ENCODE peak calls at places on chromosomes 2 and 18, in four cellular contexts. V, H, E and R are unnamed samples. For H3K4me1, the result is how much of the 10 kb centered on the place peaks cover.

GRCh38 chr2:30177440-30177839 is 30.6 kb downstream of the YPEL5 start:
- DNase-seq in H (no peak), E (no peak), V (no peak), R (no peak)

GRCh38 chr2:53104263-53104662 is 663.3 kb upstream of the CHAC2 start:
- DNase-seq in V (no peak), E (no peak), H (peak), R (peak)

GRCh38 chr18:52546686-52547346 is 206.8 kb downstream of the DCC start:
- DNase-seq in H (no peak), E (no peak), V (no peak), R (no peak)

GRCh38 chr2:177348735-177349693 is 43.6 kb upstream of the AGPS start:
- DNase-seq in H (no peak), V (no peak), E (no peak), R (no peak)

GRCh38 chr2:102085238-102085637 is 57.3 kb upstream of the IL1R1 start:
- DNase-seq in H (no peak), E (no peak), V (no peak), R (no peak)

GRCh38 chr2:98476192-98476868 is 31.7 kb downstream of the INPP4A start:
- DNase-seq in H (no peak), E (no peak), V (no peak), R (no peak)

GRCh38 chr18:1006309-1006708 is 101.6 kb downstream of the ADCYAP1 start:
- DNase-seq in E (no peak), V (no peak), H (no peak), R (no peak)

GRCh38 chr2:149089068-149089467 is 50.6 kb downstream of the LYPD6B start:
- DNase-seq in E (no peak), V (no peak), H (no peak), R (no peak)

GRCh38 chr18:63518178-63519012 is 23.8 kb upstream of the SERPINB12 start:
- DNase-seq in H (peak), E (peak), V (peak), R (peak)

GRCh38 chr2:50514881-50515280 is 517.1 kb downstream of the NRXN1 start:
- DNase-seq in V (no peak), H (no peak), E (no peak), R (no peak)

GRCh38 chr2:185979546-185980071 is 241.0 kb downstream of the FSIP2 start:
- DNase-seq in V (no peak), H (no peak), E (no peak), R (no peak)

GRCh38 chr2:26613241-26614204 is 27.6 kb downstream of the CIB4 start:
- DNase-seq in H (no peak), V (peak), E (peak), R (no peak)

GRCh38 chr2:84942166-84942565 is 28.8 kb upstream of the KCMF1 start:
- DNase-seq in V (no peak), H (no peak), E (no peak), R (no peak)

GRCh38 chr18:79105455-79105854 is 36.3 kb downstream of the ATP9B start:
- DNase-seq in H (no peak), V (no peak), E (no peak), R (no peak)

GRCh38 chr2:14861201-14861600 is 228.7 kb downstream of the LRATD1 start:
- DNase-seq in V (no peak), E (no peak), H (no peak), R (no peak)

GRCh38 chr2:23769364-23769763 is 157.6 kb downstream of the ATAD2B start:
- DNase-seq in H (no peak), V (no peak), E (no peak), R (no peak)

GRCh38 chr2:24818721-24819167 is 25.5 kb downstream of the CENPO start:
- DNase-seq in H (no peak), V (no peak), E (no peak), R (no peak)

GRCh38 chr2:101230541-101230993 is 22.1 kb upstream of the CNOT11 start:
- DNase-seq in H (no peak), V (no peak), E (no peak), R (no peak)

GRCh38 chr2:99066075-99066557 is 75.4 kb upstream of the C2orf15 start:
- DNase-seq in E (no peak), H (no peak), V (no peak), R (peak)

GRCh38 chr18:5060543-5060942 is 136.5 kb downstream of the AKAIN1 start:
- DNase-seq in H (no peak), E (no peak), V (no peak), R (no peak)

GRCh38 chr2:85243101-85244072 is 84.4 kb downstream of the TGOLN2 start:
- DNase-seq in V (peak), E (no peak), H (no peak), R (no peak)

GRCh38 chr2:84495539-84496146 is 20.7 kb upstream of the DNAH6 start:
- DNase-seq in E (no peak), V (peak), H (peak), R (peak)

GRCh38 chr2:179251865-179252264 is 12.8 kb downstream of the SESTD1 start:
- DNase-seq in E (no peak), V (no peak), H (no peak), R (no peak)

GRCh38 chr2:228674155-228674554 is 492.7 kb upstream of the SPHKAP start:
- DNase-seq in H (no peak), V (no peak), E (no peak), R (no peak)

GRCh38 chr2:240145461-240145860 is 5.0 kb upstream of the OTOS start:
- DNase-seq in E (no peak), H (no peak), V (no peak), R (no peak)

GRCh38 chr2:7707723-7708122 is 790.5 kb downstream of the RNF144A start:
- DNase-seq in V (no peak), E (no peak), H (peak), R (no peak)

GRCh38 chr2:51291762-51292370 is 259.9 kb upstream of the NRXN1 start:
- DNase-seq in V (no peak), E (no peak), H (no peak), R (no peak)

GRCh38 chr2:29612568-29612967 is 308.8 kb downstream of the ALK start:
- DNase-seq in H (no peak), E (no peak), V (no peak), R (no peak)

GRCh38 chr18:48982269-48982668 is 31.5 kb upstream of the SMAD7 start:
- DNase-seq in E (no peak), H (peak), V (no peak), R (no peak)

GRCh38 chr2:151789055-151789834 is 39.0 kb downstream of the ARL5A start:
- DNase-seq in H (no peak), V (no peak), E (no peak), R (no peak)

GRCh38 chr18:33132657-33133056 is 307.9 kb downstream of the CCDC178 start:
- DNase-seq in H (no peak), V (no peak), E (no peak), R (no peak)

GRCh38 chr2:225030089-225030653 is 12.1 kb downstream of the DOCK10 start:
- DNase-seq in E (no peak), H (no peak), V (no peak), R (no peak)

GRCh38 chr2:48175254-48175653 is 269.0 kb upstream of the FBXO11 start:
- DNase-seq in H (peak), E (no peak), V (no peak), R (no peak)

GRCh38 chr2:20916604-20917286 is 93.8 kb upstream of the LDAH start:
- DNase-seq in H (no peak), E (no peak), V (no peak), R (no peak)

GRCh38 chr2:11187083-11187619 is 31.9 kb downstream of the SLC66A3 start:
- DNase-seq in H (peak), V (no peak), E (no peak), R (no peak)

GRCh38 chr2:206392118-206392517 is 51.2 kb upstream of the ADAM23 start:
- DNase-seq in V (no peak), H (peak), E (no peak), R (no peak)

GRCh38 chr2:6986251-6986893 is 69.2 kb downstream of the RNF144A start:
- DNase-seq in V (no peak), H (no peak), E (no peak), R (peak)

GRCh38 chr2:96413067-96413722 is 77.6 kb downstream of the NCAPH start:
- DNase-seq in H (peak), E (no peak), V (no peak), R (no peak)

DNA sequence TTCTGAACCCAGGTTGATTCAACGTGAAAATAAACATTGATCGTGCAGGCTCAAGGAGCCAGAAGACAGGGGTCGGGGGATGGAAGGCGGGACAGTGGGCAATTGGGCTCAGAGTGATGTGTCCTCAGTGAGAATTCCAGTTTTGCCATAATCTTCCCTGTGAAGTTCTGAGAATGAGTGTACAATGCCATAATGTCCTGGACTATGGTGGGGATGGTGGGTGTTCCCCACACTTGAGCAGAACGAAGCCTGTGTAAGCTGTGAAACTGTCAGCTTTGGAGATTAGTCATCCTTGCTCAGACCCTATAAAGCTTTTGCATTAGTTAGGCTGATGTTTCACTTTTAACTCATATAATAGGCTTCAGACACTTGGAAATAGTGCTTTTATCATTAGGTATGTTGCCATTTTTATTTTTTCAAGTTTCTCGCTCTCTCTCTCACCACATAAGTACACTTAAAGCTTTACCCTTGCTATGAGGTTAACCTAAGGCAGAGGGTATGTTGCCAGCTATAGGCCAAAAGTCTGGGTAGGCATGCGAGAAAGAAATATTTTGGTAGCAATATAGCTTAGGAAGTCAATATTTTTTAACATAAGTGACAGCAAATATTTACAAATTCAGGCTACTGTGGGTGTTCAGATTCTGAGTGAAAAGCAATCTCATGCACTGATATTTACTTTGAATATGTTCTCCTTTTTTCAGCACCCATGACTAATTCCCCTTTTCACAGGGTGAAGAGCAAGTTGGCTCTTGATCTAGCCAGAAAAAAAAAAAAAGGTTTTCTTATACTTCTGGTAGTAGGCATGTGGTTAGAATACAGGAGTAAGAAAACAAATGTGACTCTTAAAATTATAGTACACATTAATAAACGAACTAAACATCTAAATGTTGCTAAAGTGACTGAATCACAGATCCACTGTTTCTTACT is 47.2 kb downstream of the CDC42EP3 start:
- DNase-seq in H (peak), V (no peak), E (no peak), R (no peak)
- H3K4me1 ChIP-seq in H (under half), V (under half), E (under half), R (under half)

GRCh38 chr2:207481924-207482323 is 47.8 kb upstream of the CREB1 start:
- DNase-seq in V (peak), H (no peak), E (no peak), R (no peak)
- H3K4me1 ChIP-seq in V (under half), H (under half), E (under half), R (under half)

DNA sequence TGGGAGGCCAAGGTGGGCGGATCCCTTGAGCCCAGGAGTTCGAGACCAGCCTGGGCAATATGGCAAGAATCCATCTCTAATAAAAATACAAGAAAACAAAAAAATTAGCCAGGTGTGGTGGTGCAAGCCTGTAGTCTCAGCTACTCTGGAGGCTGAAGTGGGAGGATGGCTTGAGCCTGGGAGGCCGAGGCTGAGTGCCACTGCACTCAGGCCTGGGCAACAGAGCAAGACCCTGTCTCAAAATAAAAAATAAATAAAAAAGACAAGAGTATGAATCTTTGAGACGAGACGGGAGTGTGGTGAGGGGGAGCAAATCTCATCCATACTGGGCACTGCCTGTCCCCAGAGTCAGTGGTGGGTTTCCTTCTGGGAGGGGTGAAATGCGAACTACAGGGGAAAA is 12.2 kb downstream of the GPR17 start:
- DNase-seq in V (no peak), E (no peak), H (no peak), R (no peak)
- H3K4me1 ChIP-seq in V (half or more), E (under half), H (under half), R (under half)

DNA sequence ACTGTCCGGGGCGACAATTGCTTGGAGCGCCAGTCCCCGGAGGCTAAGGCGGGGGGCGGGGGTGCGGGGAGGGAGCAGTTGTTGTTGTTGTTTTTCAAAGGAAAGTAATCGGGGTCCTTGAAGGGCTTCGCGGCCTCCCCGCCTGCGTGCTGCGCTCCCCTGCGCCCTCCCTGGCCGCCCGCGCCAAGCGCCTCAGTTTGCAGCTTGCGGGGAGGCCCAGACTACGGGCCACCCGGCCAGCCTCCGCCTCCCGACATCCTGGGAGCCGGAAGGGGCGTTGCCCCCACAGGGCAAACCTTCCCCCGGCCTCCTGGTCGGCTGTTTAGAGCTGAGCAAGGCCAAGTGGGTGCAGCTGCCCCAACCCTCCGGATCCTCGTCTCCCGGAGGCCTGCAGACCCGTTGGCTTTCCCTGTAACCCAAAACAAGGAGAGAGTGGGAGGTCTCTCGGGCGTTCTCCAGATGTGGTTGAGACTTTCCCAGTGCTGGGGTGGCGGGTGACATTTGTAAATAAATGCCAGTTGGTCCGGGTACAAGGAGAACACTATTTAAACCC is 3.7 kb upstream of the SIX3 start:
- DNase-seq in E (no peak), V (no peak), H (no peak), R (peak)
- H3K4me1 ChIP-seq in E (under half), V (half or more), H (under half), R (under half)

GRCh38 chr2:1864981-1865421 is 120.7 kb upstream of the PXDN start:
- DNase-seq in E (no peak), H (no peak), V (no peak), R (no peak)

GRCh38 chr2:1862881-1863280 is 118.6 kb upstream of the PXDN start:
- DNase-seq in E (no peak), V (no peak), H (no peak), R (no peak)

GRCh38 chr2:1863386-1863785 is 119.1 kb upstream of the PXDN start:
- DNase-seq in E (no peak), V (no peak), H (no peak), R (no peak)

GRCh38 chr2:1864301-1864980 is 120.1 kb upstream of the PXDN start:
- DNase-seq in V (no peak), E (no peak), H (no peak), R (no peak)

DNA sequence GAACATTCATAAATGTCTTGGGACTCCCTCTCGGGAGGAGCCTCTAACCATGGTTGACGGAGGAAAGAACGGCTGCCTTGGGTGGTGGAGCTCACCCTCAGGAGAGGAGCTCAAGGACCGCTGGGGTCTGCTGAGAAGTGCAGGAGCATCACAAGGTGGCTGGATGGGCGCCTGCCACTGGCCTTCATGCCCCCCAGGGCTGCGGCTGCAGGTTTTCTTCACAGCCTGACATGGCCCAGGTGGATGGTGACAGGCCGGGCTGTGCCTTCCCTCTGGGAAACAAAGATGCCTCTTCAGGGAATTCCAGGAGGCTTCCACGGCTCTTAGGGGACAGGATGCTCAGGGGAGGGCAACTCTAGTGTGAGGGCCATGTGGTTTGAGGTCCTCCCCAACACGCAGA is 119.5 kb upstream of the PXDN start:
- DNase-seq in V (no peak), H (no peak), E (no peak), R (no peak)
- H3K4me1 ChIP-seq in V (under half), H (under half), E (under half), R (under half)

DNA sequence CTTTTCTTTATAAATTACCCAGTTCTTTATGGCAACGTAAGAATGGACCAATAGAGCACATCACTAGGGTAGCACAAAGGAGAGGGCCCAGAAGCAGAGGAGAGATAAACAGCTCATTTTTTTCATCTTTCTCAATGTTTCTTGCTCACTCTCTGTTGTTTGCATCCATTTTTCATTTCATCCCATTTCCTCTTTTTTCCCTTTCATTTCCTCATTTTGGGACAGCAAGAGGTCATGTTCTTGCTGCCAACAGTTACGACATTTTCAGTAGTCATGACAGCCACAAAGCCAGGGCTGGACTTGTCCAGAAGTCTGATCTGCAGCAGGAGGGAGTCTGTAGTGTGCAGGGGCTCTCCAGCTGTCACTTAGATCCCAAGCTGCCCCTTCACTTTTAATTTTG is 52.7 kb upstream of the CYP1B1 start:
- DNase-seq in H (no peak), E (no peak), V (no peak), R (no peak)
- H3K4me1 ChIP-seq in H (under half), E (under half), V (under half), R (under half)

GRCh38 chr2:9779572-9780264 is 63.6 kb upstream of the TAF1B start:
- DNase-seq in V (no peak), H (no peak), E (no peak), R (no peak)

GRCh38 chr2:9778471-9779402 is 64.5 kb upstream of the TAF1B start:
- DNase-seq in H (no peak), E (no peak), V (no peak), R (no peak)

GRCh38 chr2:9782197-9782719 is 61.0 kb upstream of the TAF1B start:
- DNase-seq in E (no peak), V (no peak), H (no peak), R (no peak)

GRCh38 chr2:9781252-9781651 is 62.0 kb upstream of the TAF1B start:
- DNase-seq in V (no peak), H (no peak), E (no peak), R (no peak)

DNA sequence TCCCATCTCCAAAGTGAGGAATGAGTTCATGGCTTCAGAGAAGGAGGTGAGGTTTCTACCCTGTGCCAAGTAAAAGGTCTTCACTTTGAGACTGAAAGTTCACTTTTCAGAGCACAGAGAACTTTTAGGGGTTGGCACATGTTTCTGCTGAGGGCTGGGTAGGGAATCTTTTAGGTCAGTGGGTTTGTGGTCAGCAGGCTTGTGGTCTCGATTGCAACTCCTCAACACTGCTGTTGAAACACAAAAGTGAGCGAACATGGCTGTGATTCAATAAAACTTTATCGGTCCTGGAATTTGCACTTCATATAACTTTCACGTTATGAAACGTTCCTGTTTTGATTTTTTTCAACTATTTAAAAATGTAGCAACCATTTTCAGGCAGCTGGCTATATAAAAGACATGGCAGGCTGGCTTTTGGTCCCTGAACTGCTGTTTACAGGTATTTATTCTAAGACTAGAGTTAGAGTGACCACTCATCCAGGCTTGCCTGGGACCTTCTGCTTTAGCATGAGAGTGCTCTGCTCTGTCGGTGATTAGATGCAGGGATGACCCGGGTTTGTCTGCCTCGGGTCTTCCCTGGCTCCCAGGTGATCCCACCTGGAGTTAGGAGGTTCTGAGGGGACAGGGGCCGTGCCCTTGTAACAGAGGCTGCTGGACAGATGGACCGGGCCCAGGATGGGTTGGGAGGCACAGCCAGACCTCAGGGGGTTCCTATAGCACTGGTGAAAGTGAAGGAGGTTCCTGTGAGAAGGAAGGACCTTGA is 62.7 kb upstream of the TAF1B start:
- DNase-seq in H (no peak), E (no peak), V (no peak), R (no peak)
- H3K4me1 ChIP-seq in H (under half), E (under half), V (under half), R (under half)

GRCh38 chr2:170818294-170819104 is 1.8 kb downstream of the GAD1 start:
- DNase-seq in E (no peak), H (no peak), V (no peak), R (peak)

GRCh38 chr2:170815746-170816498 is 765 bp upstream of the GAD1 start:
- DNase-seq in E (peak), V (peak), H (peak), R (peak)

GRCh38 chr2:170816499-170817246 is at the start of gene GAD1:
- DNase-seq in H (peak), V (peak), E (peak), R (peak)

GRCh38 chr2:170817999-170818293 is 1.3 kb downstream of the GAD1 start:
- DNase-seq in V (no peak), E (no peak), H (no peak), R (peak)

GRCh38 chr2:170817247-170817998 is 736 bp downstream of the GAD1 start:
- DNase-seq in V (no peak), H (peak), E (no peak), R (peak)
- H3K4me1 ChIP-seq in V (half or more), H (under half), E (under half), R (under half)